ENCODE peak calls at places on chromosomes 4 and X, in eight cellular contexts. K, I, D, Y, Q, O, N and M are unnamed samples.

GRCh38 chr4:61805979-61806378 is 605.9 kb downstream of the ADGRL3 start:
- DNase-seq in D (no peak), N (no peak), Q (no peak), O (no peak), Y (no peak), I (peak; percentile 23), K (no peak), M (no peak)

GRCh38 chr4:7981738-7982394 is 42.2 kb upstream of the AFAP1 start:
- DNase-seq in Y (no peak), I (no peak), N (no peak), Q (no peak), D (peak; percentile 53), K (no peak), O (no peak), M (no peak)

GRCh38 chr4:158827475-158828085 is 58.8 kb downstream of the FNIP2 start:
- DNase-seq in O (no peak), Y (no peak), N (no peak), K (no peak), I (no peak), Q (no peak), D (no peak), M (no peak)

GRCh38 chrX:19990519-19991349 is at the start of gene BCLAF3:
- DNase-seq in D (peak; percentile 99), O (peak; percentile 92), Y (peak; percentile 79), N (peak; percentile 79), K (peak; percentile 85), I (peak; percentile 79), Q (peak; percentile 86), M (peak; percentile 94)

GRCh38 chr4:141840299-141840986 is 204.1 kb downstream of the IL15 start:
- DNase-seq in Q (no peak), N (no peak), I (no peak), O (no peak), Y (no peak), K (no peak), D (no peak), M (no peak)

GRCh38 chr4:17664755-17665154 is 50.3 kb downstream of the MED28 start:
- DNase-seq in Q (no peak), O (no peak), K (no peak), I (no peak), N (no peak), D (no peak), Y (no peak), M (no peak)

GRCh38 chr4:26032142-26032541 is 118.1 kb downstream of the SMIM20 start:
- DNase-seq in K (no peak), N (no peak), I (no peak), Q (no peak), D (peak; percentile 86), Y (no peak), O (no peak), M (no peak)

GRCh38 chr4:87007345-87008181 is 72.8 kb downstream of the AFF1 start:
- DNase-seq in K (peak; percentile 48), Y (peak; percentile 50), D (no peak), N (peak; percentile 46), O (peak; percentile 79), Q (no peak), I (peak; percentile 47), M (no peak)

GRCh38 chr4:25792200-25792791 is 70.5 kb downstream of the SEL1L3 start:
- DNase-seq in O (no peak), D (no peak), Q (peak; percentile 43), N (no peak), Y (no peak), K (peak; percentile 67), I (no peak), M (no peak)

GRCh38 chr4:64617813-64618212 is 208.6 kb upstream of the TECRL start:
- DNase-seq in N (no peak), O (no peak), I (peak; percentile 4), D (no peak), Q (no peak), K (no peak), Y (no peak), M (no peak)

GRCh38 chrX:138986235-138986634 is 274.7 kb upstream of the FGF13 start:
- DNase-seq in Q (no peak), N (no peak), I (peak; percentile 4), Y (no peak), D (no peak), K (no peak), O (no peak), M (no peak)

GRCh38 chr4:113971706-113972360 is 7.6 kb downstream of the ARSJ start:
- DNase-seq in K (no peak), D (no peak), N (no peak), Y (no peak), Q (no peak), I (peak; percentile 12), O (no peak), M (no peak)

GRCh38 chr4:84673475-84674230 is 90.7 kb downstream of the CDS1 start:
- DNase-seq in N (no peak), D (peak; percentile 90), O (no peak), Y (no peak), Q (no peak), I (peak; percentile 76), K (no peak), M (no peak)

GRCh38 chr4:19689511-19689910 is 562.2 kb upstream of the SLIT2 start:
- DNase-seq in K (no peak), D (peak; percentile 75), N (no peak), O (no peak), Q (no peak), Y (no peak), I (peak; percentile 26), M (no peak)

GRCh38 chr4:119000400-119000799 is 111.7 kb downstream of the SYNPO2 start:
- DNase-seq in D (no peak), O (no peak), I (no peak), Y (no peak), K (no peak), N (no peak), Q (no peak), M (no peak)

GRCh38 chrX:130623508-130623907 is 221.7 kb downstream of the RBMX2 start:
- DNase-seq in K (no peak), I (no peak), N (no peak), Y (no peak), O (no peak), Q (no peak), D (no peak), M (no peak)

GRCh38 chrX:71606536-71607216 is 11.6 kb downstream of the CXCR3 start:
- DNase-seq in N (no peak), I (no peak), O (no peak), K (no peak), Q (no peak), Y (no peak), D (no peak), M (no peak)

GRCh38 chrX:41607264-41607832 is 81.4 kb upstream of the GPR34 start:
- DNase-seq in I (no peak), Q (no peak), Y (no peak), N (no peak), O (no peak), D (no peak), K (no peak), M (no peak)

GRCh38 chr4:106368678-106369077 is at the start of gene GIMD1:
- DNase-seq in D (no peak), O (no peak), N (no peak), Q (no peak), Y (no peak), I (no peak), K (no peak), M (no peak)

GRCh38 chr4:169921732-169922131 is 104.5 kb downstream of the MFAP3L start:
- DNase-seq in K (no peak), N (no peak), Y (no peak), O (no peak), Q (no peak), D (no peak), I (no peak), M (no peak)

GRCh38 chr4:159282944-159283343 is 180.1 kb downstream of the RAPGEF2 start:
- DNase-seq in Q (no peak), O (no peak), D (no peak), Y (no peak), K (no peak), I (no peak), N (no peak), M (no peak)

GRCh38 chrX:119728487-119728886 is 29.9 kb upstream of the SOWAHD start:
- DNase-seq in K (peak; percentile 40), D (no peak), N (no peak), Y (no peak), Q (no peak), I (no peak), O (no peak), M (no peak)
- TF ChIP-seq CTCF in K (no peak), D (no peak), N (no peak), Y (no peak), Q (peak; percentile 15), I (peak; percentile 26), O (no peak), M (no peak)

DNA sequence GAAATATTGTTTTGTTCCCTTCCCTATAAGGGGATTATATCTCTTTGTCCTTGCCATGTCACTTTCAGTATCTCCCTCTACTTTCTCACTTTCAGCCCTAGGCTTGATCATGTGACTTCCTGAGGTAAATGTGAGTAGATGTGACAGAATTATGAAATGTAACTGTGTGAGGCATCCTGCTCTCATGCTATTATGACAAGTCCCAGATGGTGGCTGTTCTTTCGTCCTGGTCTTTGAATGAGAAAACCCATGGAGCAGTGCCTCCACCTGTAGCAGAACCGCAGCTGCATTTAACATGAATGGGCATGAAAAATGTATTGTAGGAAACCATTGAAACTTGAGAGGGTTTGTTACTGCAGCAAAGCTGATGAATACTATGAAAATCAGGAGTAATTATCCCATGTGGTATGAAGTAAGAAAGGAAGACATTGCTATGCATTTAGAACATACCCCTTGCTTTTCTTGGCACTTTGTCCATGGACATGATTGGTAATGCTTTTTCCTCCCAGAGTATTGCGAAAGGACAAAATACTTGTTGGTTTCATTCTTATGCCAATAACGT is 202.2 kb upstream of the GPRIN3 start:
- DNase-seq in Y (no peak), I (peak; percentile 85), K (no peak), Q (no peak), O (no peak), D (peak; percentile 37), N (no peak), M (peak; percentile 36)
- TF ChIP-seq CTCF in Y (no peak), I (no peak), K (no peak), Q (no peak), O (no peak), D (no peak), N (no peak), M (no peak)

GRCh38 chr4:27084685-27085356 is 224.2 kb downstream of the STIM2 start:
- DNase-seq in Y (no peak), Q (no peak), I (no peak), N (no peak), O (no peak), K (peak; percentile 66), D (no peak), M (no peak)
- TF ChIP-seq CTCF in Y (no peak), Q (no peak), I (no peak), N (no peak), O (no peak), K (no peak), D (no peak), M (no peak)

GRCh38 chrX:152871260-152871659 is 26.6 kb upstream of the ZNF185 start:
- DNase-seq in I (no peak), K (no peak), O (no peak), N (no peak), Q (no peak), Y (no peak), D (no peak), M (no peak)
- TF ChIP-seq CTCF in I (no peak), K (no peak), O (no peak), N (no peak), Q (no peak), Y (no peak), D (no peak), M (no peak)